ENCODE peak calls at places on chromosomes 4 and X, in four cellular contexts. L is stomach, C is AG04450, B is K562. W is an unnamed sample.

GRCh38 chr4:152283806-152284470 is 252.0 kb downstream of the FBXW7 start:
- DNase-seq in B (no peak), C (no peak), L (no peak), W (no peak)

GRCh38 chrX:133297284-133297683 is 79.1 kb upstream of the TFDP3 start:
- DNase-seq in C (peak; percentile 21), L (no peak), B (no peak), W (no peak)

GRCh38 chr4:152352645-152353116 is 183.2 kb downstream of the FBXW7 start:
- DNase-seq in B (no peak), C (peak; percentile 87), L (no peak), W (peak; percentile 63)

GRCh38 chrX:41695464-41695863 is 6.7 kb downstream of the GPR34 start:
- DNase-seq in C (peak; percentile 33), B (no peak), L (no peak), W (no peak)

GRCh38 chr4:4320528-4320927 is 30.5 kb downstream of the ZBTB49 start:
- DNase-seq in L (no peak), C (no peak), B (no peak), W (no peak)

GRCh38 chr4:94758700-94759399 is 1.1 kb downstream of the BMPR1B start:
- DNase-seq in B (no peak), C (no peak), L (no peak), W (peak; percentile 28)

GRCh38 chr4:118836763-118837507 is 1.0 kb upstream of the SEC24D start:
- DNase-seq in C (no peak), L (no peak), B (no peak), W (no peak)

GRCh38 chrX:113033966-113034680 is 193.5 kb upstream of the AMOT start:
- DNase-seq in C (no peak), L (no peak), B (no peak), W (no peak)

GRCh38 chr4:124423160-124423559 is 289.4 kb downstream of the ANKRD50 start:
- DNase-seq in B (no peak), C (no peak), L (no peak), W (no peak)

GRCh38 chr4:7559316-7559715 is 124.6 kb upstream of the PSAPL1 start:
- DNase-seq in L (no peak), C (no peak), B (no peak), W (no peak)

GRCh38 chr4:8547108-8547911 is 32.9 kb upstream of the GPR78 start:
- DNase-seq in L (no peak), B (peak; percentile 67), C (no peak), W (no peak)

GRCh38 chr4:188665466-188665865 is 526.2 kb downstream of the TRIML1 start:
- DNase-seq in L (no peak), C (no peak), B (no peak), W (no peak)

GRCh38 chr4:84870398-84871163 is 95.9 kb downstream of the WDFY3 start:
- DNase-seq in B (no peak), C (peak; percentile 20), L (no peak), W (no peak)

GRCh38 chr4:110623710-110624015 is 786 bp upstream of the PITX2 start:
- DNase-seq in L (no peak), C (no peak), B (no peak), W (no peak)

GRCh38 chrX:45667666-45668065 is 467.0 kb upstream of the DIPK2B start:
- DNase-seq in L (no peak), B (no peak), C (no peak), W (no peak)

DNA sequence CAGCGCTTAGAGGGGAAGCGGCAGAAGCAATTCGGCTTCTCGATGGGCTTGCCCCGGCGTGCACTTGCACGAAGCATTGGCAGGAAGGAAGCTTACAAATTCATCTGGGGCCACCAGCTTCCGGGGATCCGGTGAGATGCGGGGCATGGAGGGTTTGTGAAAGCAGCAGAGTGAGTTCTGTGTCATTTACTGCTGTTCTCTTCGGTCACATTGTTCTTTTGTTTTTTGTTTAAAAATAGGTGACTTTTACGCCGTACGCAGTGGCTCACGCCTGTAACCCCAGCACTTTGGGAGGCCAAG is 47.0 kb downstream of the ASMT start:
- DNase-seq in B (no peak), L (no peak), C (no peak), W (no peak)
- H3K4me3 ChIP-seq in B (no peak overlapping the region), L (peak overlapping the region; percentile 28), C (no peak overlapping the region), W (peak overlapping the region; percentile 9)

GRCh38 chrX:107429090-107429489 is 20.4 kb upstream of the FRMPD3 start:
- DNase-seq in C (no peak), L (no peak), B (no peak), W (no peak)
- TF ChIP-seq CTCF in C (peak; percentile 17), L (peak; percentile 8), B (peak; percentile 32), W (no peak)

DNA sequence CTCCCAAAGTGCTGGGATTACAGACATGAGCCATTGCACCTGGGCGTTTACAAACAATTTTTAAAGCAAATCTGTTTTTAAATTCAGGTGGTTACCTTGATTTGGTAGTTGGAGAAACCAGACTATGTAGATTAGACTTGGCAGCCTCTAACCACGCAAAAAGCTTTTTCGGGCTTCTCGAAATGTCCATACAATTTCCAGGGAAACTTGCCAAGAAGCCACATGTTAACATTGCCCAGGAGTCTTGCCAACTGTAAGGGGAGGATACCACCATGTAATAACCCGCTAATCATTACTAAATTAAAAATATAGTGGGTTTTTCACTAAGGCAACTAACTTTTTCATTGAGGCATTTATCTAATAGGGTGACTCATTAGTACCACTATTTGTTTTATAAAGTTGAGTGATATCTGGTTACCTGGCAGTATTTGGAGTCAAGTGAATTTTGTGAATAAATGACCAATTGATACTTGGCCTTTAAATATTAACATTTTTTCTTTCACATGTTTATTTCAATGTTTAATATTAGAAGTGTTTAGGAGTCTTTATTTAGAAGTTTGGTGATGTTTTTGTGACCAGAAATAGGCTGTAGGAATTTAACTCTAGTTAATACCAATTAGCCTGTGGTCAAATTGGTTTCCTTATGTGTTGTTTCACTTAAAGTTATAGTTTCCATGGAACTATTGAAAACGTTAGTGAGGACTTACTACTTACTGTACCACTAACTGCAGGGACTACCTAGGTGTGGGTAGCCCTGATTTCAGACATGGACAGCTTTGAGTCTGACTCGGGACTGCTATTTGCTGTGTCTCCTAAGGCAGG is 61.3 kb downstream of the CLDN34 start:
- DNase-seq in L (no peak), C (no peak), B (no peak), W (no peak)
- H3K27ac ChIP-seq in L (no peak overlapping the region), C (no peak overlapping the region), B (no peak overlapping the region), W (no peak overlapping the region)

DNA sequence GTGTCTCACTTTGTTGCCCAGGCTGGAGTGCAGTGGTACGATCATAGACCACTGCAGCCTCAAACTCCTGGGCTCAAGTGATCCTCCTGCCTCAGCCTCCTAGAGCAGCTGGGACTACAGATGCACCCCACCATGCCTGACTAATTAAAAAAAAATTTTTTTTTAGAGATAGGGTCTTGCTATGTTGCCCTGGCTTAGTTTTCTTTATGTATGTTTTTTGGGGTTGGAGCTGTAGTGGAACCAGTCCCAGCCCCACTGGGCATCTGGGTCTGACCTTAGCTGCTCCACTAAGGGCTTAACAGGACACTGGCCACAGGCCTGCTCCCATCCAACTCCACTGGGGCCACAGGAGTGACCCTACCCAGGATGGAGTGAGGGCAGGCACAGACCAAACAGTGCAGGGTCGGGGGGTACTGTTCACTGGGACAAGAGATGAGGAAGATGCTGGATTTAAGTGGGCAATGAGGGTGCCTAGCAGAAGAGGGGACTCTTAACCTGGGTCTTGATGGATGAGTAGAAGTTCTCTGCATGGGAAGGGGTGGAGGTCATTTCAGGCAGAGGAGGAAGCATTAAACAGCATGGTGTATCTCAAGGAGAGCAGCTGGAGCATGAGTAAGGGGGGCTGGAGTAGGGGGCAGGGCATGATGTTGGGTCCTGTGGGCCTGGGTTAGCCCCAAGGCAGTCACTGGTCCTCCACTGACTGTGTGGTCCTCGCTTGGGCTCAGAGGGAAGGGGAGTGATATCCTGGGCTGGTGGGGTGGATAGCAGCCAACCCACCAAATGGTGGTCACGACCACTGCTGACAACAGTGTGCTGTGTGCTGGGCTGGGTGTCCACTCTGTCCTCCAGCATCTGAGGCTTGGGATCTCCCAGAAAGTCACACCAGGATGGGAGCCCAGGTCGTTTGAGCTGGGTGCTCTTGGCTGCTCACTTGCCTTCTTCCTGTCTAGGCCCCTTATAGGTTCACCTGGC is 24.1 kb upstream of the ADD1 start:
- DNase-seq in B (no peak), L (no peak), C (no peak), W (no peak)
- H3K4me3 ChIP-seq in B (no peak overlapping the region), L (no peak overlapping the region), C (peak overlapping the region; percentile 66), W (no peak overlapping the region)

GRCh38 chrX:152639426-152639825 is 1.7 kb downstream of the GABRQ start:
- DNase-seq in C (no peak), B (no peak), L (no peak), W (no peak)

GRCh38 chrX:152640039-152640818 is 2.5 kb downstream of the GABRQ start:
- DNase-seq in C (no peak), B (peak; percentile 72), L (no peak), W (no peak)

GRCh38 chrX:152642931-152643525 is 5.3 kb downstream of the GABRQ start:
- DNase-seq in B (no peak), C (no peak), L (no peak), W (no peak)

GRCh38 chrX:152641256-152641875 is 3.7 kb downstream of the GABRQ start:
- DNase-seq in C (no peak), B (no peak), L (no peak), W (no peak)

GRCh38 chrX:152641996-152642395 is 4.3 kb downstream of the GABRQ start:
- DNase-seq in L (no peak), C (no peak), B (peak; percentile 29), W (peak; percentile 22)
- TF ChIP-seq CTCF in L (no peak), C (peak; percentile 7), B (peak; percentile 72), W (peak; percentile 7)

GRCh38 chr4:1291091-1291490 is 1.4 kb downstream of the MAEA start:
- DNase-seq in L (peak; percentile 23), B (no peak), C (no peak), W (no peak)
- H3K27ac ChIP-seq in L (peak overlapping the region; percentile 89), B (peak overlapping the region; percentile 88), C (no peak overlapping the region), W (no peak overlapping the region)

DNA sequence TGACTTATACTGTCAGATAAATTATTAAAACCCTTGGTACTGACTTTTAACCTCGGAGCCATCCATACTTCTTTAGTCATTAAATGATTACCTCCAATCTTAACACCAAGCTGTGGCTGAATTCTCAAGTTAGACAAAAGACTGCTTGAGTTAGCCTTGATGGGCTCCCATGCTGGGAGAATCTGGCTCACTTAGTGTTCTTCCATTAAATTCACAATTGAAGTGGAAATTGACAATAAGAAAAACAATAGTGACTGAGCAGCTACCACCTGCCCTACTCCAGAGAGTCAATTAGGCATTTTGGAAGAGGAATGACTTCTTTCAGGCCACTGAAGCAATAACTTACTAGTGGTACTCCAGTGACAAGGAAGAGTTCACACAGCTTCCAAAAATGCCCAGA is 503.0 kb upstream of the CPXCR1 start:
- DNase-seq in L (no peak), B (no peak), C (no peak), W (no peak)
- H3K4me3 ChIP-seq in L (no peak overlapping the region), B (no peak overlapping the region), C (no peak overlapping the region), W (no peak overlapping the region)